ENCODE peak calls at places on chromosomes 13 and 19, in ten cellular contexts. N is mucosa of descending colon, P is cardiac fibroblast, D is sigmoid colon, F is GM23338, J is lung, E is tibial nerve, O is AG04450, U is mammary epithelial cell, C is BJ. I is an unnamed sample.
A peak's percentile ranks its signal among the peaks of the same experiment; 100 is the strongest.

GRCh38 chr13:112840472-112841302 is 128.3 kb upstream of the MCF2L start:
- DNase-seq in C (no peak), N (no peak), D (no peak), O (no peak), F (no peak), E (no peak), U (no peak), P (no peak), J (no peak), I (no peak)

GRCh38 chr13:83008496-83008895 is 873.8 kb downstream of the SLITRK1 start:
- DNase-seq in U (no peak), J (no peak), D (no peak), C (no peak), P (no peak), O (no peak), E (no peak), F (no peak), N (no peak), I (no peak)

GRCh38 chr19:14369399-14370168 is 11.7 kb upstream of the ADGRE5 start:
- DNase-seq in D (no peak), C (no peak), J (no peak), F (no peak), P (peak; percentile 30), O (no peak), N (no peak), U (no peak), E (no peak), I (no peak)

GRCh38 chr13:41463823-41464602 is 6.7 kb downstream of the RGCC start:
- DNase-seq in J (no peak), E (no peak), U (no peak), P (no peak), F (no peak), O (no peak), C (no peak), N (no peak), D (no peak), I (no peak)

GRCh38 chr13:38880397-38880796 is 110.2 kb downstream of the STOML3 start:
- DNase-seq in N (no peak), F (no peak), P (no peak), O (no peak), D (no peak), E (no peak), J (no peak), U (no peak), C (no peak), I (no peak)

GRCh38 chr13:97212540-97213146 is 9.5 kb upstream of the MBNL2 start:
- DNase-seq in J (no peak), O (no peak), N (peak; percentile 71), P (peak; percentile 65), C (no peak), D (no peak), F (peak; percentile 26), E (no peak), U (peak; percentile 67), I (no peak)

GRCh38 chr13:44874886-44875630 is 114.2 kb downstream of the NUFIP1 start:
- DNase-seq in J (no peak), O (no peak), P (no peak), D (no peak), C (no peak), U (no peak), F (no peak), N (no peak), E (no peak), I (no peak)

GRCh38 chr13:37429976-37430375 is 168.6 kb downstream of the POSTN start:
- DNase-seq in C (peak; percentile 62), F (no peak), E (no peak), D (no peak), N (no peak), O (peak; percentile 83), J (no peak), U (peak; percentile 39), P (peak; percentile 91), I (peak; percentile 93)

GRCh38 chr13:44690376-44690775 is 114.2 kb upstream of the TSC22D1 start:
- DNase-seq in C (no peak), D (no peak), J (no peak), F (no peak), P (no peak), N (no peak), U (no peak), O (no peak), E (no peak), I (no peak)

GRCh38 chr13:113927661-113928581 is 46.0 kb downstream of the C13orf46 start:
- DNase-seq in P (peak; percentile 84), O (peak; percentile 96), U (peak; percentile 80), N (no peak), F (no peak), J (no peak), E (peak; percentile 60), C (peak; percentile 99), D (peak; percentile 85), I (peak; percentile 97)

GRCh38 chr19:50147462-50148423 is 15.3 kb downstream of the IZUMO2 start:
- DNase-seq in P (peak; percentile 96), N (peak; percentile 90), C (peak; percentile 39), D (peak; percentile 93), E (peak; percentile 70), J (peak; percentile 90), U (peak; percentile 87), F (peak; percentile 97), O (peak; percentile 84), I (peak; percentile 4)

GRCh38 chr19:50152578-50152977 is 10.5 kb downstream of the IZUMO2 start:
- DNase-seq in J (no peak), E (no peak), D (no peak), C (no peak), U (no peak), O (no peak), F (no peak), P (no peak), N (no peak), I (no peak)

GRCh38 chr19:50148528-50148927 is 14.6 kb downstream of the IZUMO2 start:
- DNase-seq in P (no peak), C (no peak), O (no peak), U (no peak), J (no peak), D (no peak), F (no peak), E (no peak), N (no peak), I (no peak)
- H3K4me3 ChIP-seq in P (peak overlapping the region; percentile 67), C (no peak overlapping the region), O (no peak overlapping the region), U (no peak overlapping the region), J (no peak overlapping the region), D (no peak overlapping the region), F (peak overlapping the region; percentile 86), E (no peak overlapping the region), N (no peak overlapping the region), I (no peak overlapping the region)

DNA sequence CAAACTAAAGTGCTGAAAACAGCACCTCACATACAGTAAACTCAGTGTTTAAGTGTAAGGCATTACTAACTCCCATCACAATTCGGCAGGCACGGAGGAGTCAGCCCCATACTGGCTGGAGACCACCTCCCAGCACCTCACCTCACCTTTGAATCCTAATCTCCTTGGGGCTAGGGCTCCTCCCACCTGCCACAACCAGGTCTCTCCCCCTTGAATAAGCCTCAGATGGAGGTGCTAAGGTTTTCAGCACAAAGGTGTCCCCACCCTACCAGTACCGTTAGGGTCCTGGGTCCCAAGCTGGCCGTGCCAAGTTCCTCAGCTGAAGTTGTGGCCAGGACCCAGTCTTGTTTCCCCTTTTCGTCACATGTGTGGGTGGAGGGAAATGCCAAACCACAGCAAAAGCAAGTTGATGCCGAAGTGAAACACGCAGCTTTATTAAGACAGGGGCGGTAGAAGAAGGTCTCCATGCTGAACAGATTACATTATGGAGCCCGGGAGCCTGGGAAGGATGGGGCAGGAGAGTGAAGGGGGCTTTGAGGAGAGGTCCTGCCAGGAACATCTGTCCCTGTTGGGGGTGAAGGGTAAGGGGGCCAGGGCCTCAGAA is at the start of gene IGFLR1:
- DNase-seq in F (no peak), P (no peak), N (peak; percentile 60), C (no peak), J (no peak), O (no peak), U (no peak), E (no peak), D (no peak), I (no peak)
- H3K4me3 ChIP-seq in F (peak within 1 kb of the TSS; percentile 96), P (no peak within 1 kb of the TSS), N (no peak within 1 kb of the TSS), C (no peak within 1 kb of the TSS), J (no peak within 1 kb of the TSS), O (no peak within 1 kb of the TSS), U (no peak within 1 kb of the TSS), E (peak within 1 kb of the TSS; percentile 65), D (peak within 1 kb of the TSS; percentile 50), I (peak within 1 kb of the TSS; percentile 64)

DNA sequence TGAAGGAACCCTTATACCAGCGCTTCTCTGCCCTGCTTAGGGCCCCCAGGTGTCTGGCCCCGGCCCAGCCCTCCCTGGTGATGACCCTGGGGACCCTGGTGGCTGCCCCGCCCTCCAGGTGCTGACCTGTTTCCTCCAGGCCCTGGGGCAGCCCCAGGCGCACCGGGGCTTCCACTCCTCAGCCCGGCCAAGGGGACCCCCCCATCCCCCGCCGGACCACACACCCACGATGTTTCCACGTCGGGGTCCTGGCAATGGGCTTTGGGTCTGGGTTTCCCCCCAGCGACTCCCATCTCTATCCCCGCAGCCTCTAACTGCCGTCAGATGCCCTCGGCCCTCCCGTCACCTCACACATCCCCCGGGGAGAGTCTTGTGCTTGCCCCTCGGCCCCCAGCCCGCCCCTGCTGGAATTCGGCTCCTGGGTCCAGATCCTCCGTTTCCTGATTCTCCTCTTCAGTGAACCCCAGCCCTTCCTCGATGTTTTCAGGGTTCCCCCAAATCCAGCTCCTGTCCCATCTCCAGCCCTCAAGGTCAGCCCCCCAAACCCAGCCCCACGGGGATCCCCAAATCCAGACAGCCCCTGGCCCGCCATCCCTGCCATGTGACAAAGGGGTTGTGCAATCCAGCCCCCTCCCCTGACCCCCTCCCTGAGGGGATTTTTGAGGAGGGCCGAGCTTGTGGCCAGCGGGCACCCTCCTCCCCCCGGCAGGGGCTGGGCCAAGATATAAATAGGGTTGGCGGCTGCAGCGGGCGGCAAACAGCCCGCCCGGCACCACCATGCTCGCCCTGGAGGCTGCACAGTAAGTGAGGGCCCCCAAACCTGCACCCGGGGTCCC is at the start of gene SPIB:
- DNase-seq in C (no peak), J (no peak), N (no peak), U (no peak), F (peak; percentile 40), O (no peak), D (no peak), P (no peak), E (no peak), I (no peak)
- H3K4me3 ChIP-seq in C (no peak within 1 kb of the TSS), J (no peak within 1 kb of the TSS), N (no peak within 1 kb of the TSS), U (no peak within 1 kb of the TSS), F (peak within 1 kb of the TSS; percentile 78), O (no peak within 1 kb of the TSS), D (no peak within 1 kb of the TSS), P (no peak within 1 kb of the TSS), E (peak within 1 kb of the TSS; percentile 38), I (no peak within 1 kb of the TSS)

DNA sequence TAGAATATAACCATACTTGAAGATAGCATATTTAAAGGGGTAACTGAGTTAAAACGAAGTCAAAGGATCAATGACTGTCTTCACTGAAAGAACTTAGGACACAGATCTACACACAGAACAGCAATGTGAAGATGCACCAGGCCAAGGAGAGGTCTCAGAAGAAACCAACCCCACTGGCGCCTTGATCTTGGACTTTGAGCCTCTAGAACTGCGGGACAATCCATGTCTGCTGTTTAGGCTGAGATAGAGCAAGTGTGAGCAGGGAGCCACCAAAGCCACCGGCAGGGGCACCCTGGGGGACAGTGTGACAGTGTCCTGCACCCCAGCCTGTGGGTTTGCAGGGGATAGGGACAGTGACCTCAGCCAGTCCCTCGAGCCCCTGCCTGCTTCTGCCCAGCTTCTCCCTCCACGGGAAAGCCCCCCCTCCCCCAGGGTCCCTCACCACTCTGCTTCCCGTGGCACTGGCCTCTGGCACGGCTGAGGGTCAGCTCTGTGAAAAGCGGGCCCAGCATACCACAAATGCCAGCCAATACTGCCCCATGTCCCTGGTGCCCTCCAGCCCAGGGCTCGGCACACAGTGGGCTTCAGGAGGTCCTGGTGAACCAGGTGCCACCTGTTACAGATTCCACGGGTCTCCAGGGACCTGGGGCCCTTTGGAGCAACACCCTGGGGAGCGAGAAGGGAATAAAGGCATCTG is 40.8 kb downstream of the KLF2 start:
- DNase-seq in U (no peak), E (no peak), P (no peak), D (no peak), C (no peak), N (peak; percentile 54), J (no peak), F (no peak), O (no peak), I (no peak)
- H3K4me3 ChIP-seq in U (no peak overlapping the region), E (no peak overlapping the region), P (no peak overlapping the region), D (no peak overlapping the region), C (no peak overlapping the region), N (no peak overlapping the region), J (no peak overlapping the region), F (no peak overlapping the region), O (no peak overlapping the region), I (no peak overlapping the region)

I was measured in skeletal muscle cell.